ENCODE peak calls at places on chromosomes 16 and 17, in ten cellular contexts. One of them, this sample, is unnamed.
A peak's percentile ranks its signal among the peaks of the same experiment; 100 is the strongest.

GRCh38 chr17:48755346-48755745 is 26.8 kb upstream of the HOXB13 start:
- DNase-seq in NCI-H748 treated with DMSO at 0.1 percent for 48 hours: no peak
- DNase-seq in GM04504: no peak
- DNase-seq in T follicular helper cell: no peak
- DNase-seq in fibroblast of pulmonary artery: no peak
- DNase-seq in T-helper 9 cell: no peak
- DNase-seq in progenitor cell of endocrine pancreas: no peak
- DNase-seq in iPS-NIHi11: no peak
- DNase-seq in HuH-7: no peak
- DNase-seq in small intestine: no peak
- DNase-seq in this sample: no peak

GRCh38 chr17:75135452-75135851 is 3.9 kb upstream of the NT5C start:
- DNase-seq in T-helper 9 cell: no peak
- DNase-seq in progenitor cell of endocrine pancreas: no peak
- DNase-seq in iPS-NIHi11: no peak
- DNase-seq in HuH-7: no peak
- DNase-seq in fibroblast of pulmonary artery: no peak
- DNase-seq in GM04504: no peak
- DNase-seq in T follicular helper cell: no peak
- DNase-seq in small intestine: no peak
- DNase-seq in NCI-H748 treated with DMSO at 0.1 percent for 48 hours: no peak
- DNase-seq in this sample: no peak

GRCh38 chr17:35169964-35170363 is 22.3 kb downstream of the UNC45B start:
- DNase-seq in HuH-7: no peak
- DNase-seq in progenitor cell of endocrine pancreas: no peak
- DNase-seq in GM04504: no peak
- DNase-seq in NCI-H748 treated with DMSO at 0.1 percent for 48 hours: no peak
- DNase-seq in fibroblast of pulmonary artery: no peak
- DNase-seq in small intestine: no peak
- DNase-seq in T follicular helper cell: no peak
- DNase-seq in iPS-NIHi11: no peak
- DNase-seq in T-helper 9 cell: no peak
- DNase-seq in this sample: no peak

GRCh38 chr17:82690786-82691489 is 7.6 kb downstream of the RAB40B start:
- DNase-seq in T-helper 9 cell: no peak
- DNase-seq in GM04504: no peak
- DNase-seq in HuH-7: no peak
- DNase-seq in T follicular helper cell: no peak
- DNase-seq in iPS-NIHi11: no peak
- DNase-seq in small intestine: no peak
- DNase-seq in NCI-H748 treated with DMSO at 0.1 percent for 48 hours: no peak
- DNase-seq in fibroblast of pulmonary artery: no peak
- DNase-seq in progenitor cell of endocrine pancreas: no peak
- DNase-seq in this sample: no peak

GRCh38 chr16:89545044-89545830 is 15.2 kb upstream of the RPL13 start:
- DNase-seq in progenitor cell of endocrine pancreas: no peak
- DNase-seq in fibroblast of pulmonary artery: no peak
- DNase-seq in T-helper 9 cell: no peak
- DNase-seq in small intestine: peak; percentile 66
- DNase-seq in HuH-7: peak; percentile 76
- DNase-seq in T follicular helper cell: no peak
- DNase-seq in NCI-H748 treated with DMSO at 0.1 percent for 48 hours: no peak
- DNase-seq in iPS-NIHi11: no peak
- DNase-seq in GM04504: no peak
- DNase-seq in this sample: no peak

GRCh38 chr17:4247981-4248388 is 15.8 kb downstream of the ANKFY1 start:
- DNase-seq in GM04504: no peak
- DNase-seq in NCI-H748 treated with DMSO at 0.1 percent for 48 hours: no peak
- DNase-seq in T follicular helper cell: no peak
- DNase-seq in small intestine: peak; percentile 89
- DNase-seq in fibroblast of pulmonary artery: no peak
- DNase-seq in T-helper 9 cell: no peak
- DNase-seq in progenitor cell of endocrine pancreas: no peak
- DNase-seq in HuH-7: peak; percentile 45
- DNase-seq in iPS-NIHi11: peak; percentile 29
- DNase-seq in this sample: no peak

GRCh38 chr17:38403491-38403890 is 24.8 kb upstream of the ARHGAP23 start:
- DNase-seq in T-helper 9 cell: no peak
- DNase-seq in T follicular helper cell: no peak
- DNase-seq in HuH-7: no peak
- DNase-seq in progenitor cell of endocrine pancreas: no peak
- DNase-seq in iPS-NIHi11: peak; percentile 70
- DNase-seq in GM04504: no peak
- DNase-seq in fibroblast of pulmonary artery: peak; percentile 28
- DNase-seq in small intestine: no peak
- DNase-seq in NCI-H748 treated with DMSO at 0.1 percent for 48 hours: no peak
- DNase-seq in this sample: no peak

GRCh38 chr17:53719229-53719628 is 103.5 kb upstream of the KIF2B start:
- DNase-seq in T-helper 9 cell: no peak
- DNase-seq in fibroblast of pulmonary artery: no peak
- DNase-seq in T follicular helper cell: no peak
- DNase-seq in small intestine: no peak
- DNase-seq in iPS-NIHi11: no peak
- DNase-seq in GM04504: no peak
- DNase-seq in progenitor cell of endocrine pancreas: no peak
- DNase-seq in NCI-H748 treated with DMSO at 0.1 percent for 48 hours: no peak
- DNase-seq in HuH-7: no peak
- DNase-seq in this sample: no peak

GRCh38 chr16:84725481-84726078 is 25.8 kb downstream of the USP10 start:
- DNase-seq in HuH-7: no peak
- DNase-seq in NCI-H748 treated with DMSO at 0.1 percent for 48 hours: no peak
- DNase-seq in progenitor cell of endocrine pancreas: no peak
- DNase-seq in iPS-NIHi11: no peak
- DNase-seq in T-helper 9 cell: no peak
- DNase-seq in GM04504: no peak
- DNase-seq in small intestine: no peak
- DNase-seq in fibroblast of pulmonary artery: no peak
- DNase-seq in T follicular helper cell: no peak
- DNase-seq in this sample: no peak